ENCODE peak calls at places on chromosomes 1 and 21, in eight cellular contexts. V is fibroblast of lung; D is stomach; F is GM23248; Y is anterior cingulate cortex; U is ovary; S is stimulated activated CD8-positive, alpha-beta memory T cell treated with anti-CD3 and anti-CD28 coated beads, Interleukin-15, amount 100 ng/mL, for 24 hours; E is fibroblast of gingiva. W is an unnamed sample.

GRCh38 chr1:225318706-225319575 is 108.9 kb downstream of the LBR start:
- DNase-seq in V (peak), D (peak), F (peak), Y (no peak), U (no peak), S (no peak), E (peak), W (peak)

GRCh38 chr1:227351443-227351842 is 33.2 kb upstream of the CDC42BPA start:
- DNase-seq in V (peak), D (no peak), F (peak), Y (no peak), U (no peak), S (no peak), E (no peak), W (peak)

GRCh38 chr1:147762233-147763024 is 2.0 kb upstream of the GJA5 start:
- DNase-seq in V (no peak), D (no peak), F (no peak), Y (no peak), U (no peak), S (no peak), E (no peak), W (peak)

GRCh38 chr1:241675983-241676382 is 23.9 kb downstream of the WDR64 start:
- DNase-seq in V (no peak), D (no peak), F (no peak), Y (no peak), U (no peak), S (no peak), E (no peak), W (no peak)

GRCh38 chr1:106319611-106320010 is 736.9 kb upstream of the PRMT6 start:
- DNase-seq in V (no peak), D (no peak), F (no peak), Y (no peak), U (no peak), S (no peak), E (no peak), W (no peak)

GRCh38 chr1:192846950-192847349 is 38.1 kb downstream of the RGS2 start:
- DNase-seq in V (no peak), D (no peak), F (peak), Y (no peak), U (no peak), S (no peak), E (no peak), W (peak)

GRCh38 chr1:204075116-204075636 is 2.3 kb downstream of the SOX13 start:
- DNase-seq in V (no peak), D (peak), F (peak), Y (no peak), U (peak), S (no peak), E (no peak), W (peak)

GRCh38 chr1:225653463-225654276 is 747 bp upstream of the ENAH start:
- DNase-seq in V (peak), D (peak), F (peak), Y (peak), U (peak), S (no peak), E (peak), W (peak)

GRCh38 chr21:20646431-20646830 is 351.8 kb upstream of the NCAM2 start:
- DNase-seq in V (no peak), D (no peak), F (no peak), Y (no peak), U (no peak), S (no peak), E (no peak), W (no peak)

GRCh38 chr1:214280386-214281029 is 451 bp upstream of the SMYD2 start:
- DNase-seq in V (peak), D (peak), F (peak), Y (peak), U (peak), S (peak), E (no peak), W (peak)

GRCh38 chr1:76291186-76291585 is 216.6 kb downstream of the ST6GALNAC3 start:
- DNase-seq in V (no peak), D (no peak), F (peak), Y (no peak), U (no peak), S (no peak), E (no peak), W (no peak)

GRCh38 chr1:61344711-61345110 is 262.4 kb downstream of the NFIA start:
- DNase-seq in V (peak), D (no peak), F (no peak), Y (no peak), U (no peak), S (no peak), E (no peak), W (no peak)

GRCh38 chr1:3011631-3012510 is 9.4 kb upstream of the ACTRT2 start:
- DNase-seq in V (no peak), D (no peak), F (peak), Y (no peak), U (no peak), S (no peak), E (no peak), W (no peak)

GRCh38 chr1:68011786-68012375 is 38.5 kb downstream of the DIRAS3 start:
- DNase-seq in V (peak), D (no peak), F (peak), Y (no peak), U (no peak), S (no peak), E (no peak), W (no peak)

GRCh38 chr1:186187601-186188000 is 187.5 kb downstream of the TPR start:
- DNase-seq in V (no peak), D (no peak), F (no peak), Y (no peak), U (no peak), S (no peak), E (no peak), W (peak)

GRCh38 chr1:180773210-180773865 is 139.4 kb upstream of the KIAA1614 start:
- DNase-seq in V (peak), D (no peak), F (peak), Y (no peak), U (no peak), S (no peak), E (peak), W (peak)

GRCh38 chr1:178533547-178533946 is 20.6 kb downstream of the TEX35 start:
- DNase-seq in V (no peak), D (no peak), F (no peak), Y (no peak), U (no peak), S (no peak), E (no peak), W (no peak)

W was measured in PC-3.